ENCODE peak calls at places on chromosome 7, in eight cellular contexts. W, A, K, C, X, S, V and Y are unnamed samples.

GRCh38 chr7:131620673-131621609 is 64.5 kb upstream of the PODXL start:
- ATAC-seq in C (no peak), A (no peak), W (peak), X (no peak), K (peak), S (peak), V (no peak), Y (no peak)

GRCh38 chr7:48074231-48074654 is 14.8 kb upstream of the UPP1 start:
- ATAC-seq in A (no peak), X (no peak), V (no peak), K (peak), S (no peak), C (no peak), W (no peak), Y (no peak)

GRCh38 chr7:92612501-92612900 is 22.3 kb upstream of the FAM133B start:
- ATAC-seq in X (no peak), S (no peak), V (no peak), W (no peak), A (no peak), K (no peak), C (no peak), Y (no peak)

GRCh38 chr7:88546808-88547207 is 212.7 kb upstream of the ZNF804B start:
- ATAC-seq in A (no peak), K (peak), X (peak), W (peak), V (peak), S (peak), C (peak), Y (no peak)

GRCh38 chr7:22220947-22221346 is 136.0 kb downstream of the RAPGEF5 start:
- ATAC-seq in S (no peak), V (no peak), K (no peak), A (peak), X (no peak), C (no peak), W (no peak), Y (no peak)

GRCh38 chr7:94449151-94449725 is 54.5 kb downstream of the COL1A2 start:
- ATAC-seq in V (no peak), S (peak), K (no peak), A (no peak), X (peak), C (no peak), W (peak), Y (no peak)

GRCh38 chr7:80060218-80060806 is 74.3 kb upstream of the GNAI1 start:
- ATAC-seq in C (no peak), W (no peak), S (peak), A (no peak), K (no peak), V (no peak), X (no peak), Y (no peak)

GRCh38 chr7:111104710-111105109 is 13.8 kb downstream of the LRRN3 start:
- ATAC-seq in X (no peak), C (no peak), V (no peak), A (no peak), K (no peak), S (peak), W (no peak), Y (no peak)

GRCh38 chr7:128076831-128077271 is 45.6 kb upstream of the LRRC4 start:
- ATAC-seq in C (no peak), A (no peak), X (no peak), V (no peak), K (peak), W (no peak), S (no peak), Y (no peak)

GRCh38 chr7:129553861-129554530 is 51.7 kb downstream of the SMKR1 start:
- ATAC-seq in K (peak), S (peak), C (no peak), X (peak), W (no peak), V (no peak), A (no peak), Y (no peak)

GRCh38 chr7:54839538-54840213 is 80.7 kb upstream of the SEC61G start:
- ATAC-seq in K (peak), A (peak), C (peak), W (peak), X (peak), V (peak), S (peak), Y (peak)

GRCh38 chr7:100019908-100020307 is 4.5 kb downstream of the ZKSCAN1 start:
- ATAC-seq in S (no peak), W (no peak), X (no peak), C (no peak), V (no peak), A (peak), K (no peak), Y (no peak)

GRCh38 chr7:76333388-76334101 is 25.2 kb downstream of the YWHAG start:
- ATAC-seq in V (no peak), X (no peak), A (peak), C (peak), W (no peak), K (no peak), S (no peak), Y (peak)

GRCh38 chr7:4386190-4386589 is 295.9 kb upstream of the FOXK1 start:
- ATAC-seq in X (no peak), K (no peak), V (no peak), S (no peak), C (no peak), W (no peak), A (no peak), Y (no peak)

GRCh38 chr7:138000081-138000701 is 1.7 kb downstream of the CREB3L2 start:
- ATAC-seq in A (peak), W (peak), K (no peak), S (peak), C (peak), V (no peak), X (peak), Y (peak)

GRCh38 chr7:37089972-37090371 is 358.7 kb downstream of the ELMO1 start:
- ATAC-seq in V (no peak), X (no peak), C (peak), S (no peak), W (no peak), K (no peak), A (no peak), Y (peak)

GRCh38 chr7:129468547-129468946 is 33.8 kb upstream of the SMKR1 start:
- ATAC-seq in A (peak), C (no peak), K (no peak), S (peak), V (no peak), X (no peak), W (no peak), Y (no peak)

GRCh38 chr7:116449441-116449840 is 50.1 kb upstream of the CAV2 start:
- ATAC-seq in C (no peak), K (no peak), X (no peak), S (no peak), A (no peak), V (no peak), W (no peak), Y (no peak)

GRCh38 chr7:43642897-43643630 is 60.2 kb downstream of the STK17A start:
- ATAC-seq in W (no peak), S (no peak), V (no peak), K (no peak), X (peak), A (no peak), C (no peak), Y (no peak)

GRCh38 chr7:151339651-151340377 is 1.8 kb upstream of the NUB1 start:
- ATAC-seq in S (peak), V (no peak), C (peak), X (no peak), K (no peak), A (no peak), W (no peak), Y (no peak)

GRCh38 chr7:100719523-100720319 is 547 bp upstream of the EPO start:
- ATAC-seq in X (no peak), V (no peak), C (peak), A (no peak), K (peak), S (no peak), W (peak), Y (no peak)

GRCh38 chr7:39539816-39540215 is 26.4 kb upstream of the YAE1 start:
- ATAC-seq in S (no peak), X (peak), V (no peak), W (peak), K (peak), A (no peak), C (peak), Y (no peak)

GRCh38 chr7:28481131-28481926 is 69.0 kb downstream of the CREB5 start:
- ATAC-seq in V (no peak), X (no peak), S (peak), A (no peak), W (peak), K (no peak), C (no peak), Y (peak)

GRCh38 chr7:36568437-36568818 is 155.9 kb downstream of the AOAH start:
- ATAC-seq in S (no peak), V (no peak), K (no peak), W (no peak), A (no peak), X (no peak), C (no peak), Y (no peak)

GRCh38 chr7:30752979-30753378 is 1.0 kb downstream of the INMT start:
- ATAC-seq in K (no peak), X (peak), V (no peak), W (no peak), A (peak), S (no peak), C (no peak), Y (peak)

GRCh38 chr7:157846281-157846680 is 509.5 kb downstream of the DNAJB6 start:
- ATAC-seq in K (no peak), W (no peak), X (no peak), C (no peak), A (no peak), S (no peak), V (no peak), Y (no peak)

GRCh38 chr7:103373866-103374643 is 26.6 kb downstream of the PSMC2 start:
- ATAC-seq in X (peak), V (no peak), K (no peak), C (no peak), S (no peak), W (no peak), A (no peak), Y (no peak)

DNA sequence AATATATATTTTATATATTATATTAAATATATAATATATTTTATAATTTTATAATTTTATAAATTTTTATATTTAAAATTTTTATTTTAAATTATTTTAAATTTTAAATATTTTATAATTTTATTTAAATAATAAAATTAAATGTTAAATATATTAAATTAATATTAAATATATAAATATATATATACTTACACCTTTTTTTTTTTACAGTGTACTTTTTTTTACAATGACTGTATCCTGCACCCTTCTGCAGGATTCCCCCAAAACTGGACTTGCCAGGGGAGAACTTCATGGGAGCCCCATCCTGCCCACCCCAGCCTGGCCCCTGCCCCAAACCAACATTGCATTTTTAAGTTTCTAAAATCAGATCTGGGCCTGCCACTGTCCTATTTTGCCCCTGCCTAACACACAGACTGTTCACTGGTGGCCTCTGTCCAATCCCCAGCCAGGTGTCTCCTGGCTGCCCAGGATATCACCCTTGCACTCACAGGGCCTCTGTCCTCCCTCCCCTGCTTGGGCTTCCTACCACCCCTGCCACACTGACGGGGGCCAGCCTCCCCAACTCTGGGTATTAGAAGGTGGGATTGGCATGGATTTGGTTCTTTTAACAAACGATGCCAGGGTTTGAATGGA is 138.0 kb downstream of the ADCY1 start:
- ATAC-seq in A (no peak), X (no peak), K (no peak), W (no peak), V (no peak), S (no peak), C (no peak), Y (no peak)
- TF ChIP-seq POLR2AphosphoS5 in A (no peak), X (no peak), K (no peak), W (no peak), V (no peak), S (no peak), C (no peak), Y (no peak)

DNA sequence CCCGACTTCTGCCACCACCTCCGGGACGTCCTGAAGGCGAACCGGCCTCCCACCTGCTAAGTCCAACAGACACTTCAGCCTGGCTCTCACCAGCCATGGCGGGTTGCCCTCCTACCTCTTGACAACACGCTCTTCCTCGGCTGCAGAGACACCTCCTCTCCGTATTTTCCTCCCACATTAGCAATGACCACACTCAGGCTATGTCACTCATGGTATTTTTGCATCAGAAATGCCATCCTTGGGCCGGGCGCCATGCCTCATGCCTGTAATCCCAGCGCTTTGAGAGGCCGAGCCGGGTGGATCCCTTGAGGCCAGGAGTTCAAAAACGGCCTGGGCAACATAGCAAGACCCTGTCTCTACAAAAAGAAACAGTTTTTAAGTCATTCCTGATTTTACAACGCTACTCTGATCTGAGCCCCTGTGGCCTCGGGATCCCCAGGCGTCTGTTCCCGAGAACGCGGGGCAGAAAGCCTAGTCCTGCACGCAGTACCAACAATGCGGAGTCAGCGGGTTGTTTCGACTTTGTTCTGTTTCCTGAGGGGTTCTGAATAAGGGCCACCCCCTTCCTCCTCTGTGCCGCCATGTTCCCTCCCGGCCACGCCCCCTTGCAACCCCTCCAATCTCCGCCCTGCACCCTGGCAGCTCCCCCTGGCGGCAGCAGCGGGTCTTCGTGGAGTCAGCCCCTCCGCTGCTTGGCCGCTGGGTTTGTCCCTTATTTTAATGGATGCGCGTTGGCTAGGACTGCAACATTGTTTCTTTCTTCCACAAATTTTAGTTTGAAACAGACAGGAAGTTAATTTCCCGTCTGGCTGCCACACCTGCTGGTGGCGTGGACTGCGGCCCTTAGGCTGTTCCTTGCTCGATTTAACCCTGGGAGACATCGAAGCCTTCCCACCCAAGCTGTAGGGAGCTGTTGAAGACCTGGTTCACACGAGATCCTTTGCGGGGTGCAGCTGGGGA is 9.7 kb upstream of the ZFAND2A start:
- ATAC-seq in S (peak), W (peak), C (peak), A (no peak), X (peak), V (no peak), K (no peak), Y (peak)
- TF ChIP-seq POLR2AphosphoS5 in S (peak), W (no peak), C (peak), A (no peak), X (peak), V (no peak), K (no peak), Y (no peak)

GRCh38 chr7:134941185-134941900 is 45.0 kb upstream of the AGBL3 start:
- ATAC-seq in S (no peak), C (peak), W (peak), A (no peak), X (no peak), V (no peak), K (no peak), Y (peak)
- TF ChIP-seq POLR2AphosphoS5 in S (no peak), C (no peak), W (no peak), A (no peak), X (no peak), V (no peak), K (no peak), Y (peak)

DNA sequence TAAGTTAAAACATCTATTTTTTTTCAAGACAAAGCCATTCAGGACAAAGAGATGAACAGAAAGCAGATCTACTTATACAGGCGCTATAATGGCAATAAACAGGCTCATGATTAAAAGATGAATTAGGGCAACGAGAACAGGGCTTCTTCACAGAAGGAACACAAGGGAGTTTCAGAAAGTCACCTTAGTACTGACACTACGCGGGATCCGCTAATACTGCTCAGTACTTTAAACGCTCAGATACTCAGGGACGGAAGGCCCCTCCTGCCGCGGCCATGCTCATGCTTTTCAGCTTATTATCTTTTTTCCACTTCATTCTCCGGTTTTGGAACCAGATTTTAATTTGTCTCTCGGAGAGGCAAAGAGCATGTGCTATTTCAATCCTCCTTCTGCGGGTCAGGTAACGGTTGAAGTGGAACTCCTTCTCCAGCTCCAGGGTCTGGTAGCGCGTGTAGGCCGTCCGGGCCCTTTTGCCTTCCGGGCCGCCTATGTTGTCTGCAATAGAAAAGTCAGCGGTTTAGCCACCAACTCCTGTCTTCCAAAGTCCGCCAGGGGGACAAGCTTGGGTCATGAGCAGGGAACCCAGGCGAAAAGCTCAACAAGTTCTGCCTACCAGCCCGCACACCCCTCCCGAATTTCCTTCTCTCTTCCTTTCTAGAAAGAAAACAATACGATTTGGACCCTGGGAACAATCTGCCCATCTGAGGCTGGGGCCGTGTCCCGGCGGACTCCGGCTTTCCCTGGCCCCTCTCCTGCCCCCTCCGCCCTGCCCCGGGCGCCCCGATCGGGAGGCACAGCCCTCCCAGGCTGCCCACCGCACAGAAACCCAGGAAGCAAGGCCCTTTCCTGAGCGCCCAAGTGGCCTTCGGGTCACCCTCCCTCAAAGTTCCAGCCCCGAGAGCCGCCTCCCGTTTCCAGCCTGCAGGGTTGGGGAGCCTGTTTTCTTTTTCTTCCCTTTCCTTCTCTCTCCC is 1.6 kb downstream of the HOXA5 start:
- ATAC-seq in S (no peak), C (peak), X (no peak), A (no peak), K (peak), V (no peak), W (peak), Y (no peak)
- TF ChIP-seq POLR2AphosphoS5 in S (no peak), C (no peak), X (no peak), A (no peak), K (no peak), V (no peak), W (no peak), Y (peak)

DNA sequence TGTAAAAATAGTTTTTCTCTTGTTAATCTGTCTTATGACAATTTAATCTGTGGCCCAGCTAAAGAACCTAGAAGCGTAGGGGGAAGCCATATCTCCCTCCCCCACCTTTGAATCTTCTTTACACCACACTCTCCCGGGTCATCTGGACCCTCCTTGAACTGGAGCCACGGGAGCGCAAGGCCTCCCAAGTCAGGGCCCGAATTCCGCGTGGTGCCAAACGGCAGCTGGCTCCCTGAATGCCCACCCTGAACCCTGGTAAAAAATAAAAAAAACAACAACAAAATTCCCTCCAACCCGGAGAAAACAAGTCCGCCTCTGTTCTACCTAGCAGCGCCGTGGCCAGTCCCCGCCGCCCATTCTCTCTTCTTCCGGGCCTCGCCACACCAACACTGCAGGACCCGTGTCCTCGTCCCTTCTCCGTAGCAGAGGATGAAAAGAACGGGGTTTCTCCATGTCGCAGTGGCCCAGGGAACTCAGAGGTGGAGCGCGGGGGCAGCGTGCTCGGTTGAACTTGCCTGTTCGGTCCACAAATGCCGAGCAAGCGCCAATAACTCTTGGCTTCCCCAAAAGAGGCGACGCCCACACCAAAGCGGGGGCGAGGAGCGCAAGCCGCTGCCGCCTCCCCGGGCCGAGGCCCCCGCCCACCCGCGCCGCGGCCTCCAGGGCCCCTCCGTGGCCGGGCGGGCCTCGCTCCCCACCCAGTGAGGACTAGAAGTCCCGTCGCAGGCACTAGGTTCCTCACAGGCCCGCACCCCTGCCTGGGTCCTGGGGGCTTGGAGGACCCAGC is 15.1 kb upstream of the FKBP9 start:
- ATAC-seq in V (peak), S (peak), K (peak), A (peak), X (peak), C (peak), W (peak), Y (peak)
- TF ChIP-seq POLR2AphosphoS5 in V (peak), S (no peak), K (no peak), A (peak), X (peak), C (peak), W (no peak), Y (peak)